ENCODE peak calls at places on chromosomes 3 and 15, in six cellular contexts. R is neural progenitor cell, L is fibroblast of the aortic adventitia, H is neural crest cell, E is fibroblast of pulmonary artery, O is heart left ventricle. Q is an unnamed sample.

GRCh38 chr3:122681294-122682015 is 816 bp downstream of the PARP14 start:
- DNase-seq in R (no peak), L (peak; percentile 16), H (no peak), E (peak; percentile 5), O (no peak), Q (no peak)

GRCh38 chr3:67943546-67943945 is 289.1 kb upstream of the SUCLG2 start:
- DNase-seq in R (no peak), L (no peak), H (no peak), E (no peak), O (no peak), Q (no peak)

GRCh38 chr3:171566803-171567422 is 106.7 kb upstream of the TNIK start:
- DNase-seq in R (peak; percentile 69), L (peak; percentile 67), H (no peak), E (peak; percentile 66), O (no peak), Q (peak; percentile 23)

GRCh38 chr3:63043631-63044030 is 168.4 kb upstream of the CADPS start:
- DNase-seq in R (no peak), L (no peak), H (no peak), E (no peak), O (no peak), Q (no peak)

GRCh38 chr3:157938154-157938774 is 168.0 kb downstream of the SHOX2 start:
- DNase-seq in R (no peak), L (peak; percentile 48), H (no peak), E (peak; percentile 13), O (no peak), Q (no peak)

GRCh38 chr15:54045397-54045796 is 67.2 kb downstream of the UNC13C start:
- DNase-seq in R (no peak), L (no peak), H (no peak), E (no peak), O (no peak), Q (no peak)

GRCh38 chr3:98964784-98965183 is 63.3 kb upstream of the DCBLD2 start:
- DNase-seq in R (no peak), L (no peak), H (no peak), E (no peak), O (no peak), Q (no peak)

GRCh38 chr3:78907367-78907766 is 860.4 kb downstream of the ROBO1 start:
- DNase-seq in R (no peak), L (no peak), H (no peak), E (peak; percentile 54), O (no peak), Q (no peak)

GRCh38 chr3:189292667-189293478 is 121.1 kb downstream of the TPRG1 start:
- DNase-seq in R (peak; percentile 55), L (no peak), H (no peak), E (no peak), O (no peak), Q (no peak)

GRCh38 chr3:72698154-72698917 is 149.9 kb downstream of the SHQ1 start:
- DNase-seq in R (peak; percentile 43), L (no peak), H (no peak), E (no peak), O (no peak), Q (no peak)

GRCh38 chr3:66486646-66487045 is 14.2 kb downstream of the LRIG1 start:
- DNase-seq in R (no peak), L (peak; percentile 93), H (no peak), E (peak; percentile 66), O (no peak), Q (no peak)

GRCh38 chr3:138051946-138052802 is 42.2 kb downstream of the CLDN18 start:
- DNase-seq in R (peak; percentile 72), L (peak; percentile 68), H (peak; percentile 33), E (peak; percentile 68), O (no peak), Q (peak; percentile 57)

GRCh38 chr15:71715914-71716313 is 94.4 kb upstream of the NR2E3 start:
- DNase-seq in R (no peak), L (no peak), H (no peak), E (no peak), O (no peak), Q (no peak)

GRCh38 chr15:71716990-71717389 is 93.4 kb upstream of the NR2E3 start:
- DNase-seq in R (no peak), L (peak; percentile 63), H (no peak), E (peak; percentile 50), O (no peak), Q (no peak)

GRCh38 chr15:71713191-71713798 is 97.1 kb upstream of the NR2E3 start:
- DNase-seq in R (peak; percentile 33), L (no peak), H (no peak), E (peak; percentile 23), O (no peak), Q (no peak)

GRCh38 chr15:71718116-71718910 is 92.0 kb upstream of the NR2E3 start:
- DNase-seq in R (no peak), L (no peak), H (no peak), E (no peak), O (no peak), Q (no peak)
- TF ChIP-seq CTCF in R (no peak), L (no peak), H (no peak), E (no peak), O (no peak), Q (no peak)

DNA sequence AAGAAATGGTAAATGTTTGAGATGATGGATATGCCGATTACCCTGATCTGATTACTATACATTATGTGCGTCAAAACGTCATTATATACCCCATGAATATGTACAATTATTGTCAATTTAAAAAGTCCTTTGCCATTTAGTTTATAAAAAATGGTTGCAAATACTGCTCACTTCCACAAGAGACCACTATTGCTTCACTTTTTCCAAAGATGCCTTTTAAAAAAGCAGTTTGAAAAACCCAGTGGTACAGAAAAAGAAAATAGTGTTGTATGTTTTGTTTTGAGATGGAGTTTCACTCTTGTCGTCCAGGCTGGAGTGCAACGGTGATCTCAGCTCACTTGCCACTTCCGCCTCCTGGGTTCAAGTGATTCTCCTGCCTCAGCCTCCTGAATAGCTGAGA is 39.3 kb downstream of the EDEM1 start:
- DNase-seq in R (no peak), L (peak; percentile 71), H (no peak), E (peak; percentile 60), O (no peak), Q (no peak)
- TF ChIP-seq CTCF in R (peak; percentile 60), L (peak; percentile 65), H (peak; percentile 68), E (peak; percentile 52), O (no peak), Q (peak; percentile 39)

GRCh38 chr3:112761062-112761638 is 85.5 kb downstream of the CD200R1L start:
- DNase-seq in R (no peak), L (peak; percentile 69), H (no peak), E (peak; percentile 70), O (no peak), Q (no peak)
- TF ChIP-seq CTCF in R (no peak), L (no peak), H (no peak), E (no peak), O (no peak), Q (no peak)

GRCh38 chr15:92092391-92092790 is 238.9 kb downstream of the SLCO3A1 start:
- DNase-seq in R (no peak), L (peak; percentile 35), H (no peak), E (no peak), O (no peak), Q (no peak)

GRCh38 chr15:92087211-92087610 is 233.7 kb downstream of the SLCO3A1 start:
- DNase-seq in R (no peak), L (no peak), H (no peak), E (no peak), O (no peak), Q (no peak)

GRCh38 chr15:92095691-92096090 is 242.2 kb downstream of the SLCO3A1 start:
- DNase-seq in R (no peak), L (no peak), H (no peak), E (no peak), O (no peak), Q (no peak)

DNA sequence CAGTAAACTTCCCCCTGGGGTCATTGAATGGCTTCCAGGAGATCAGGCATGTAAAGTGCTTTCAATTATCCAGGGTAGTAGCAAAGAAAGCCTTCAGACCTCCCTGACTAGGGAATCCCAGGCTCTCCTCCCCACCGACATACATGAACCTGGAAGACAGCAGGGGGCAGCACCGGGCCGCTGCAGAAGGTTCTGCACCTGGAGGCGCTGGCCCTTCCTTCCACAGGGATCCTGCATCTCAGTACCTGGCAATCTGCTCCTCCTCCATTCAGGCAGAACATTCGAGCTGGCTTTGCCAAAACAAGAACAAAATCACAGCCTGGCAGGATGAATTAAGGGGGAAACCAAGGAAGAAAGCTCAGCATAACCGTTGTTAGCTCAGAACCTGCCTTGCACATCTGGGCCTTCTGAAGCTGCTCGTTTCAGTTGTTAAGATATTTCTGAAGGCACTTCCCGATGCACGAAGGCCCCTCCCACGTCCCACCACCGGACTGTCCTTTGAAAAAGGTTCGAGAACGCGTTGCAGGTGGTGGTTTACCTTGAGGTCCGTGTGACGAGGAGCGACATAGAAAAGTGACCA is 237.7 kb downstream of the SLCO3A1 start:
- DNase-seq in R (peak; percentile 80), L (no peak), H (peak; percentile 63), E (peak; percentile 41), O (no peak), Q (peak; percentile 85)
- TF ChIP-seq CTCF in R (peak; percentile 76), L (peak; percentile 60), H (peak; percentile 76), E (peak; percentile 75), O (peak; percentile 46), Q (peak; percentile 85)

Q was measured in nephron progenitor cell.